ENCODE peak calls at places on chromosomes 11 and 22, in eight cellular contexts. B, C, W, E, G, S, Z and J are unnamed samples.
A peak's percentile ranks its signal among the peaks of the same experiment; 100 is the strongest.

GRCh38 chr11:122748968-122749687 is 89.2 kb upstream of the CRTAM start:
- DNase-seq in E (no peak), C (peak; percentile 63), G (no peak), B (peak; percentile 95), Z (peak; percentile 96), W (peak; percentile 70), S (peak; percentile 95), J (peak; percentile 99)

GRCh38 chr11:824942-825341 is 2.8 kb upstream of the CRACR2B start:
- DNase-seq in C (no peak), G (no peak), E (no peak), Z (no peak), W (no peak), S (no peak), B (no peak), J (no peak)

GRCh38 chr11:93939084-93939780 is 81.9 kb upstream of the HEPHL1 start:
- DNase-seq in B (no peak), Z (no peak), E (no peak), W (no peak), S (peak; percentile 11), G (no peak), C (no peak), J (peak; percentile 5)

GRCh38 chr11:9741260-9741659 is 77.4 kb downstream of the SWAP70 start:
- DNase-seq in Z (no peak), E (no peak), C (no peak), B (no peak), W (no peak), S (no peak), G (no peak), J (no peak)

GRCh38 chr11:62000539-62001446 is 33.4 kb upstream of the FTH1 start:
- DNase-seq in C (no peak), E (no peak), G (no peak), S (no peak), B (no peak), W (no peak), Z (no peak), J (no peak)

GRCh38 chr22:21951062-21951461 is 1.6 kb downstream of the PPM1F start:
- DNase-seq in W (no peak), S (no peak), E (no peak), Z (no peak), C (no peak), B (no peak), G (no peak), J (no peak)

GRCh38 chr11:117627259-117627658 is 169.8 kb downstream of the DSCAML1 start:
- DNase-seq in B (no peak), S (no peak), Z (no peak), E (peak; percentile 55), C (no peak), G (no peak), W (peak; percentile 58), J (no peak)

GRCh38 chr11:125162743-125163142 is 1.8 kb upstream of the PKNOX2 start:
- DNase-seq in S (no peak), E (no peak), C (no peak), Z (no peak), G (no peak), B (no peak), W (no peak), J (no peak)

GRCh38 chr11:12604557-12605105 is 69.6 kb upstream of the TEAD1 start:
- DNase-seq in C (no peak), B (no peak), W (no peak), G (no peak), E (no peak), Z (no peak), S (peak; percentile 29), J (peak; percentile 55)